ENCODE peak calls at places on chromosome 1, in four cellular contexts. One of them, this sample, is unnamed. For H3K27me3, the result is how much of the 10 kb centered on the place peaks cover.

GRCh38 chr1:173392895-173393654 is 84.1 kb upstream of the PRDX6 start:
- DNase-seq in mammary epithelial cell: peak
- DNase-seq in left lung: no peak
- DNase-seq in CD8-positive, alpha-beta memory T cell: no peak
- DNase-seq in this sample: no peak

GRCh38 chr1:28354121-28354520 is 15.4 kb upstream of the PHACTR4 start:
- DNase-seq in mammary epithelial cell: peak
- DNase-seq in CD8-positive, alpha-beta memory T cell: no peak
- DNase-seq in left lung: no peak
- DNase-seq in this sample: no peak

GRCh38 chr1:26475989-26476388 is 3.7 kb downstream of the HMGN2 start:
- DNase-seq in mammary epithelial cell: no peak
- DNase-seq in left lung: no peak
- DNase-seq in CD8-positive, alpha-beta memory T cell: no peak
- DNase-seq in this sample: no peak

GRCh38 chr1:226598455-226598849 is 49.9 kb downstream of the STUM start:
- DNase-seq in left lung: no peak
- DNase-seq in mammary epithelial cell: peak
- DNase-seq in CD8-positive, alpha-beta memory T cell: no peak
- DNase-seq in this sample: no peak

GRCh38 chr1:117656202-117656641 is 50.4 kb downstream of the TENT5C start:
- DNase-seq in mammary epithelial cell: no peak
- DNase-seq in left lung: peak
- DNase-seq in CD8-positive, alpha-beta memory T cell: peak
- DNase-seq in this sample: peak

GRCh38 chr1:84366786-84367185 is 31.5 kb upstream of the DNASE2B start:
- DNase-seq in CD8-positive, alpha-beta memory T cell: no peak
- DNase-seq in mammary epithelial cell: no peak
- DNase-seq in left lung: no peak
- DNase-seq in this sample: no peak

GRCh38 chr1:4673494-4673893 is 19.1 kb downstream of the AJAP1 start:
- DNase-seq in mammary epithelial cell: no peak
- DNase-seq in CD8-positive, alpha-beta memory T cell: no peak
- DNase-seq in left lung: no peak
- DNase-seq in this sample: no peak

GRCh38 chr1:163055005-163055404 is 14.2 kb upstream of the RGS4 start:
- DNase-seq in CD8-positive, alpha-beta memory T cell: no peak
- DNase-seq in left lung: no peak
- DNase-seq in mammary epithelial cell: no peak
- DNase-seq in this sample: no peak

GRCh38 chr1:22557341-22557950 is 5.8 kb upstream of the EPHA8 start:
- DNase-seq in mammary epithelial cell: peak
- DNase-seq in CD8-positive, alpha-beta memory T cell: no peak
- DNase-seq in left lung: no peak
- DNase-seq in this sample: no peak

GRCh38 chr1:113141650-113142473 is 68.9 kb downstream of the LRIG2 start:
- DNase-seq in CD8-positive, alpha-beta memory T cell: no peak
- DNase-seq in mammary epithelial cell: peak
- DNase-seq in left lung: no peak
- DNase-seq in this sample: no peak

GRCh38 chr1:208238710-208239517 is 5.3 kb downstream of the PLXNA2 start:
- DNase-seq in mammary epithelial cell: peak
- DNase-seq in left lung: no peak
- DNase-seq in CD8-positive, alpha-beta memory T cell: peak
- DNase-seq in this sample: no peak

GRCh38 chr1:27103498-27103897 is 51.4 kb downstream of the SLC9A1 start:
- DNase-seq in CD8-positive, alpha-beta memory T cell: no peak
- DNase-seq in mammary epithelial cell: no peak
- DNase-seq in left lung: no peak
- DNase-seq in this sample: no peak

GRCh38 chr1:201397675-201398074 is 1.4 kb downstream of the LAD1 start:
- DNase-seq in CD8-positive, alpha-beta memory T cell: no peak
- DNase-seq in left lung: no peak
- DNase-seq in mammary epithelial cell: peak
- DNase-seq in this sample: no peak

GRCh38 chr1:201396859-201397464 is 2.2 kb downstream of the LAD1 start:
- DNase-seq in CD8-positive, alpha-beta memory T cell: no peak
- DNase-seq in mammary epithelial cell: peak
- DNase-seq in left lung: peak
- DNase-seq in this sample: no peak

GRCh38 chr1:201400257-201401230 is 1.4 kb upstream of the LAD1 start:
- DNase-seq in mammary epithelial cell: no peak
- DNase-seq in left lung: peak
- DNase-seq in CD8-positive, alpha-beta memory T cell: no peak
- DNase-seq in this sample: no peak

GRCh38 chr1:201399352-201400126 is 415 bp upstream of the LAD1 start:
- DNase-seq in CD8-positive, alpha-beta memory T cell: no peak
- DNase-seq in mammary epithelial cell: peak
- DNase-seq in left lung: peak
- DNase-seq in this sample: no peak

DNA sequence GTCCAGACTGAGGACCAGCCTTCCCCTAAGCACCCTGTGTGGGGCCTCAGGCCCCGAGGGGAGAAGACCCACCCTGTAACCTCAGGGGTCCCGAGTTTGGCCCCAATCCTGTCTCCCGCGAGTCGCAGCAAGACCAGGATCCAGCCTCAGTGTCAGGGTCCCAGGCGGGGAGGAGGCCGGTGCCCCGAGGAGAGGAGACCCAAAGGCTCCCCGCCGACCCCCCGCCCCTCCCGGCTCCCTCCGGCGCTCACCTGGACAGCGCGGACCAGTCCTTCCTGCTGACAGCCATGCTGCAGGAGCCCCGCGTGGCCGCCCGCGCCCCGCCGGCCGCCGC is at the start of gene LAD1:
- DNase-seq in left lung: no peak
- DNase-seq in CD8-positive, alpha-beta memory T cell: no peak
- DNase-seq in mammary epithelial cell: no peak
- DNase-seq in this sample: no peak
- H3K27me3 ChIP-seq in left lung: under half
- H3K27me3 ChIP-seq in CD8-positive, alpha-beta memory T cell: under half
- H3K27me3 ChIP-seq in mammary epithelial cell: under half
- H3K27me3 ChIP-seq in this sample: under half

GRCh38 chr1:179025125-179025974 is at the start of gene FAM20B:
- DNase-seq in mammary epithelial cell: peak
- DNase-seq in left lung: peak
- DNase-seq in CD8-positive, alpha-beta memory T cell: peak
- DNase-seq in this sample: peak

GRCh38 chr1:179017383-179018326 is 8.0 kb upstream of the FAM20B start:
- DNase-seq in mammary epithelial cell: peak
- DNase-seq in CD8-positive, alpha-beta memory T cell: no peak
- DNase-seq in left lung: no peak
- DNase-seq in this sample: no peak

GRCh38 chr1:179023946-179024345 is 1.7 kb upstream of the FAM20B start:
- DNase-seq in CD8-positive, alpha-beta memory T cell: no peak
- DNase-seq in mammary epithelial cell: no peak
- DNase-seq in left lung: no peak
- DNase-seq in this sample: no peak

GRCh38 chr1:179025975-179026812 is 500 bp downstream of the FAM20B start:
- DNase-seq in CD8-positive, alpha-beta memory T cell: peak
- DNase-seq in left lung: peak
- DNase-seq in mammary epithelial cell: peak
- DNase-seq in this sample: peak

GRCh38 chr1:179021873-179022272 is 3.8 kb upstream of the FAM20B start:
- DNase-seq in CD8-positive, alpha-beta memory T cell: no peak
- DNase-seq in mammary epithelial cell: no peak
- DNase-seq in left lung: peak
- DNase-seq in this sample: no peak
- H3K27ac ChIP-seq in CD8-positive, alpha-beta memory T cell: no peak
- H3K27ac ChIP-seq in mammary epithelial cell: no peak
- H3K27ac ChIP-seq in left lung: no peak
- H3K27ac ChIP-seq in this sample: no peak

DNA sequence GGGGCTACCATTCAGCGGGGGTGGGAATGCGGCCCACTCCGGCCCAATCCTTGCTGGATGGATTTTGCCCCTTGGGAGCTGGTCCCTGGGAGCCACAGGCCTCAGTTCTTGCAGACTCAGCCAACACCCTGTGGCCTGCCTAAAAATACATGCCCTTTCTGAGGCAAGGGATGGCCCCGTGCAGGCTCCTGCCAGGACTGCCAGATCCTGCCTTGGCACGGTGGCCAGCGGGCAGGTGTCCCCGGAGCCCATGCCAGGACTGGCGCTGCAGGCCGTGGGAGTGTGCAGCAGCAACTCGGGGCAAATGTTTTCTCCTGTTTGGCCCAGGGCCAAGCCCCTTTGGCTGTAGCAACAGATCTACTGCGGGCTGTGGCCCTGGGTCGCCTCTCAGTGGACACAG is 1.6 kb upstream of the PANK4 start:
- DNase-seq in CD8-positive, alpha-beta memory T cell: no peak
- DNase-seq in mammary epithelial cell: no peak
- DNase-seq in left lung: no peak
- DNase-seq in this sample: no peak
- H3K27me3 ChIP-seq in CD8-positive, alpha-beta memory T cell: under half
- H3K27me3 ChIP-seq in mammary epithelial cell: under half
- H3K27me3 ChIP-seq in left lung: half or more
- H3K27me3 ChIP-seq in this sample: under half

GRCh38 chr1:167541610-167542009 is 12.0 kb downstream of the CREG1 start:
- DNase-seq in mammary epithelial cell: no peak
- DNase-seq in left lung: no peak
- DNase-seq in CD8-positive, alpha-beta memory T cell: no peak
- DNase-seq in this sample: no peak

GRCh38 chr1:167542109-167543032 is 11.2 kb downstream of the CREG1 start:
- DNase-seq in CD8-positive, alpha-beta memory T cell: no peak
- DNase-seq in left lung: no peak
- DNase-seq in mammary epithelial cell: no peak
- DNase-seq in this sample: no peak

GRCh38 chr1:167543566-167543965 is 10.0 kb downstream of the CREG1 start:
- DNase-seq in left lung: no peak
- DNase-seq in CD8-positive, alpha-beta memory T cell: no peak
- DNase-seq in mammary epithelial cell: no peak
- DNase-seq in this sample: no peak

GRCh38 chr1:167538657-167539056 is 14.9 kb downstream of the CREG1 start:
- DNase-seq in mammary epithelial cell: no peak
- DNase-seq in left lung: no peak
- DNase-seq in CD8-positive, alpha-beta memory T cell: no peak
- DNase-seq in this sample: no peak

DNA sequence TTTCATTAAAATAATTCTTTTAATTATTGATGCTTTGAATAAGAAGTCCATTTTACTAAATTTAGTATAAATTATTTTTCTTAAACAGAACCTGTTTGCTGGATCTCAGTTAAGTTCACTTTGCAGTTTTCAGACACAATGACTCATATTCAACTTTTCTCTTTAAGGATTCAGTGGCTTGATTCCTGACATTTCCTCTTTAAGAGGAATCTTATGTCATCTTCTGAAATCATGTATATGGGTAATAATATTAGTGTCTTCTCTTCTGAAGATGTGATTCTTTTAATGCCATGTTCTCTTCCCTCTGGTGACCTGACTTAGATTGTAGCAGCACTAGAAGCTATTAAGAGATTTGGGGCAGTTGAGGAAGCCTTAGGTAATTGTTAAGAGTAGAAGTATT is 12.5 kb downstream of the CREG1 start:
- DNase-seq in left lung: no peak
- DNase-seq in mammary epithelial cell: no peak
- DNase-seq in CD8-positive, alpha-beta memory T cell: no peak
- DNase-seq in this sample: no peak
- H3K27ac ChIP-seq in left lung: no peak
- H3K27ac ChIP-seq in mammary epithelial cell: no peak
- H3K27ac ChIP-seq in CD8-positive, alpha-beta memory T cell: no peak
- H3K27ac ChIP-seq in this sample: no peak

GRCh38 chr1:197917813-197918646 is 858 bp downstream of the LHX9 start:
- DNase-seq in mammary epithelial cell: no peak
- DNase-seq in left lung: no peak
- DNase-seq in CD8-positive, alpha-beta memory T cell: no peak
- DNase-seq in this sample: no peak

GRCh38 chr1:197915217-197915616 is 2.0 kb upstream of the LHX9 start:
- DNase-seq in CD8-positive, alpha-beta memory T cell: no peak
- DNase-seq in left lung: no peak
- DNase-seq in mammary epithelial cell: no peak
- DNase-seq in this sample: no peak

GRCh38 chr1:197914510-197914909 is 2.7 kb upstream of the LHX9 start:
- DNase-seq in left lung: no peak
- DNase-seq in mammary epithelial cell: no peak
- DNase-seq in CD8-positive, alpha-beta memory T cell: no peak
- DNase-seq in this sample: no peak

GRCh38 chr1:197917553-197917812 is 311 bp downstream of the LHX9 start:
- DNase-seq in CD8-positive, alpha-beta memory T cell: no peak
- DNase-seq in mammary epithelial cell: no peak
- DNase-seq in left lung: no peak
- DNase-seq in this sample: no peak

GRCh38 chr1:197915797-197916686 is 1.1 kb upstream of the LHX9 start:
- DNase-seq in left lung: no peak
- DNase-seq in mammary epithelial cell: peak
- DNase-seq in CD8-positive, alpha-beta memory T cell: no peak
- DNase-seq in this sample: no peak
- H3K27me3 ChIP-seq in left lung: half or more
- H3K27me3 ChIP-seq in mammary epithelial cell: half or more
- H3K27me3 ChIP-seq in CD8-positive, alpha-beta memory T cell: half or more
- H3K27me3 ChIP-seq in this sample: half or more

DNA sequence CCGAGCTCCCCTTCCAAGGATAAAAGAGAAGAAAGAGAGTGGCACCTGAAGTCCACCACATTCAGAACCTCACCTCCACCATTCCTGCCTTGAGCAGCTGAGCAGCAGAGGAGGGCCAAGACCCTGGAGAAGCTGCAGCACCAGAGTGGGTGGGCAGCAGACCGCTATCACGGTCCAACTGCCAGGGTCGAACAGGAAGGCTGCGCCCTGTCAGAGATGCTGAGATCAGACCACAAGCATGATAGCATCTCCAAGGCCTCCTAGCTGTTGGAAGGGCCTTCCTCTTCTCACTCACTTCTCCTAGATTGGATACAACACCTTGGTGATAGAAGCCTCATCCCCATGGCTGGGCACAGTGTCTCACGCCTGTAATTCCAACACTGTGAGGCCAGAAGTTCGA is 12.1 kb upstream of the SLC45A3 start:
- DNase-seq in left lung: no peak
- DNase-seq in mammary epithelial cell: no peak
- DNase-seq in CD8-positive, alpha-beta memory T cell: no peak
- DNase-seq in this sample: no peak
- H3K27ac ChIP-seq in left lung: no peak
- H3K27ac ChIP-seq in mammary epithelial cell: no peak
- H3K27ac ChIP-seq in CD8-positive, alpha-beta memory T cell: no peak
- H3K27ac ChIP-seq in this sample: no peak

This sample was measured in CD4-positive, alpha-beta T cell.